ENCODE peak calls at places on chromosomes 12 and 14, in eight cellular contexts. A is naive thymus-derived CD8-positive, alpha-beta T cell; X is stimulated activated CD4-positive, alpha-beta T cell treated with anti-CD3 and anti-CD28 coated beads, Interleukin-1b, Interleukin-23, amount 100 ng/mL, for 24 hours; Y is foreskin fibroblast; M is GM03348; C is NAMALWA; N is T follicular helper cell; F is activated CD4-positive, alpha-beta T cell treated with anti-CD3 and anti-CD28 coated beads for 48 hours. P is an unnamed sample.

GRCh38 chr12:3014641-3015040 is 55.4 kb downstream of the TEAD4 start:
- DNase-seq in A (no peak), X (no peak), Y (no peak), M (no peak), C (no peak), N (no peak), F (no peak), P (no peak)

GRCh38 chr14:106039400-106039799 is 513.0 kb downstream of the TMEM121 start:
- DNase-seq in A (no peak), X (peak), Y (no peak), M (no peak), C (peak), N (no peak), F (peak), P (peak)

GRCh38 chr12:23950775-23951391 is 1.4 kb upstream of the SOX5 start:
- DNase-seq in A (no peak), X (no peak), Y (no peak), M (no peak), C (no peak), N (no peak), F (no peak), P (no peak)

GRCh38 chr14:44162197-44162596 is 344.9 kb downstream of the FSCB start:
- DNase-seq in A (no peak), X (no peak), Y (no peak), M (no peak), C (no peak), N (no peak), F (no peak), P (no peak)

GRCh38 chr12:12582895-12583303 is 20.2 kb upstream of the DUSP16 start:
- DNase-seq in A (no peak), X (peak), Y (peak), M (no peak), C (peak), N (no peak), F (peak), P (no peak)

GRCh38 chr12:42946776-42947435 is 357.4 kb upstream of the PRICKLE1 start:
- DNase-seq in A (no peak), X (no peak), Y (no peak), M (no peak), C (no peak), N (no peak), F (no peak), P (no peak)

GRCh38 chr14:95157987-95158712 is 821 bp upstream of the DICER1 start:
- DNase-seq in A (no peak), X (peak), Y (no peak), M (peak), C (peak), N (no peak), F (peak), P (no peak)

GRCh38 chr14:61334197-61334701 is 12.9 kb downstream of the PRKCH start:
- DNase-seq in A (peak), X (no peak), Y (no peak), M (no peak), C (no peak), N (no peak), F (peak), P (no peak)

GRCh38 chr14:100826371-100827139 is 637 bp downstream of the MEG3 start:
- DNase-seq in A (no peak), X (no peak), Y (no peak), M (peak), C (no peak), N (no peak), F (no peak), P (no peak)